ENCODE peak calls at places on chromosomes 16 and 17, in seven cellular contexts. B is BE2C; H is Karpas-422; V is CD4-positive, CD25-positive, alpha-beta regulatory T cell; R is neural progenitor cell; T is astrocyte; S is coronary artery. G is an unnamed sample.

GRCh38 chr16:28923231-28923587 is 1.8 kb downstream of the RABEP2 start:
- DNase-seq in V (no peak), H (no peak), T (no peak), R (no peak), S (no peak), B (no peak), G (no peak)

GRCh38 chr17:2049333-2050245 is 5.3 kb upstream of the HIC1 start:
- DNase-seq in B (peak), V (peak), H (peak), R (peak), S (peak), T (no peak), G (peak)

GRCh38 chr17:20236586-20237227 is 227.5 kb downstream of the SPECC1 start:
- DNase-seq in R (no peak), T (no peak), V (no peak), S (no peak), H (no peak), B (no peak), G (no peak)

GRCh38 chr17:4043862-4044261 is 79.6 kb upstream of the ATP2A3 start:
- DNase-seq in B (no peak), R (no peak), S (no peak), V (no peak), T (no peak), H (no peak), G (no peak)

GRCh38 chr16:87305505-87306391 is 11.4 kb downstream of the C16orf95 start:
- DNase-seq in T (no peak), V (no peak), B (peak), R (peak), H (no peak), S (no peak), G (no peak)

GRCh38 chr16:80623376-80623775 is 82.6 kb downstream of the DYNLRB2 start:
- DNase-seq in V (no peak), S (no peak), B (no peak), H (no peak), T (peak), R (no peak), G (no peak)

GRCh38 chr17:79027925-79028491 is 4.0 kb downstream of the C1QTNF1 start:
- DNase-seq in V (no peak), R (no peak), H (no peak), T (no peak), B (peak), S (peak), G (no peak)

GRCh38 chr17:31415004-31415454 is 23.6 kb downstream of the RAB11FIP4 start:
- DNase-seq in B (no peak), V (no peak), R (no peak), S (no peak), T (no peak), H (no peak), G (no peak)

GRCh38 chr16:11034005-11034404 is 89.6 kb downstream of the CLEC16A start:
- DNase-seq in R (no peak), S (no peak), B (no peak), T (peak), H (no peak), V (no peak), G (peak)

GRCh38 chr17:82603981-82604448 is 44.2 kb downstream of the WDR45B start:
- DNase-seq in H (no peak), T (no peak), B (no peak), R (no peak), S (no peak), V (no peak), G (no peak)

GRCh38 chr17:8046929-8047768 is 8.3 kb downstream of the ALOX15B start:
- DNase-seq in T (no peak), V (no peak), S (no peak), R (no peak), H (no peak), B (no peak), G (no peak)

GRCh38 chr17:80942360-80943345 is 49.0 kb upstream of the CHMP6 start:
- DNase-seq in H (no peak), R (no peak), T (peak), V (no peak), S (peak), B (peak), G (no peak)

GRCh38 chr17:39000021-39000601 is 32.9 kb upstream of the FBXO47 start:
- DNase-seq in S (no peak), T (no peak), B (no peak), R (no peak), H (no peak), V (no peak), G (no peak)

GRCh38 chr17:61593404-61593803 is 2.4 kb upstream of the NACA2 start:
- DNase-seq in T (no peak), H (no peak), R (no peak), B (no peak), S (no peak), V (no peak), G (no peak)

GRCh38 chr16:569445-570254 is at the start of gene PIGQ:
- DNase-seq in V (peak), B (peak), R (peak), T (peak), S (peak), H (peak), G (peak)

GRCh38 chr17:48215583-48216139 is 108.1 kb downstream of the SNX11 start:
- DNase-seq in H (peak), R (peak), V (no peak), B (peak), T (no peak), S (no peak), G (peak)

GRCh38 chr17:72684405-72685020 is 408.0 kb downstream of the SLC39A11 start:
- DNase-seq in H (no peak), T (no peak), V (no peak), S (no peak), B (no peak), R (no peak), G (no peak)

GRCh38 chr17:75645501-75645888 is 12.3 kb downstream of the SMIM5 start:
- DNase-seq in H (no peak), S (no peak), B (no peak), V (no peak), R (no peak), T (peak), G (peak)

GRCh38 chr17:31834448-31834847 is 24.6 kb downstream of the COPRS start:
- DNase-seq in H (no peak), V (no peak), S (no peak), R (no peak), B (no peak), T (no peak), G (no peak)

GRCh38 chr17:7133424-7133823 is 18.8 kb upstream of the ASGR2 start:
- DNase-seq in B (no peak), R (peak), H (peak), T (no peak), V (peak), S (no peak), G (peak)

GRCh38 chr16:75227361-75228142 is 8.8 kb downstream of the CTRB1 start:
- DNase-seq in B (no peak), H (no peak), T (no peak), V (no peak), S (no peak), R (no peak), G (no peak)

GRCh38 chr16:35102780-35103403 is 1643.5 kb downstream of the TP53TG3F start:
- DNase-seq in R (no peak), V (no peak), T (no peak), H (peak), B (no peak), S (no peak), G (peak)

GRCh38 chr17:27778193-27778592 is 22.1 kb downstream of the NOS2 start:
- DNase-seq in R (no peak), T (peak), B (no peak), H (no peak), V (no peak), S (no peak), G (peak)

GRCh38 chr17:82779541-82779940 is 27.7 kb downstream of the TBCD start:
- DNase-seq in B (no peak), H (no peak), T (no peak), S (no peak), V (no peak), R (no peak), G (no peak)

GRCh38 chr17:62827722-62828498 is 19.8 kb upstream of the MARCHF10 start:
- DNase-seq in R (peak), S (no peak), H (no peak), T (peak), V (no peak), B (peak), G (no peak)

GRCh38 chr17:37659887-37660286 is 16.6 kb upstream of the DDX52 start:
- DNase-seq in B (no peak), V (no peak), H (no peak), S (no peak), T (no peak), R (no peak), G (no peak)

GRCh38 chr16:80580109-80580832 is 39.5 kb downstream of the DYNLRB2 start:
- DNase-seq in T (peak), S (no peak), R (no peak), H (no peak), B (no peak), V (peak), G (no peak)

GRCh38 chr16:66903544-66904427 is 14.9 kb downstream of the CDH16 start:
- DNase-seq in H (no peak), R (no peak), V (no peak), B (peak), T (no peak), S (no peak), G (no peak)

GRCh38 chr16:48158296-48158695 is 2.5 kb upstream of the ABCC12 start:
- DNase-seq in H (peak), B (no peak), S (no peak), R (no peak), T (peak), V (no peak), G (peak)

GRCh38 chr16:10883004-10883403 is 6.0 kb downstream of the CIITA start:
- DNase-seq in B (no peak), H (no peak), T (no peak), R (no peak), S (no peak), V (no peak), G (peak)

GRCh38 chr16:87979352-87979751 is 28.1 kb downstream of the BANP start:
- DNase-seq in S (no peak), V (no peak), R (no peak), B (no peak), H (no peak), T (no peak), G (no peak)

GRCh38 chr16:27543801-27544200 is 5.9 kb downstream of the GTF3C1 start:
- DNase-seq in B (no peak), V (no peak), R (no peak), T (no peak), H (no peak), S (no peak), G (no peak)

GRCh38 chr17:56810286-56810781 is 23.4 kb downstream of the C17orf67 start:
- DNase-seq in H (no peak), S (no peak), V (no peak), T (no peak), R (no peak), B (no peak), G (no peak)

GRCh38 chr16:47132310-47132709 is 11.4 kb downstream of the NETO2 start:
- DNase-seq in B (no peak), S (no peak), V (no peak), R (no peak), T (no peak), H (no peak), G (no peak)

GRCh38 chr16:15961060-15961511 is 11.7 kb downstream of the ABCC1 start:
- DNase-seq in V (peak), H (no peak), S (no peak), T (peak), B (no peak), R (no peak), G (no peak)
- H3K4me3 ChIP-seq in V (peak), H (no peak), S (no peak), T (no peak), B (no peak), R (no peak), G (no peak)

GRCh38 chr16:58126451-58126968 is 2.7 kb downstream of the CFAP20 start:
- DNase-seq in R (no peak), S (no peak), B (no peak), V (no peak), T (no peak), H (no peak), G (no peak)
- H3K4me3 ChIP-seq in R (peak), S (peak), B (peak), V (peak), T (peak), H (peak), G (peak)

GRCh38 chr17:5762191-5762590 is 177.9 kb upstream of the NLRP1 start:
- DNase-seq in V (no peak), H (no peak), R (no peak), B (no peak), T (no peak), S (no peak), G (no peak)
- H3K4me3 ChIP-seq in V (no peak), H (no peak), R (no peak), B (no peak), T (no peak), S (no peak), G (no peak)

DNA sequence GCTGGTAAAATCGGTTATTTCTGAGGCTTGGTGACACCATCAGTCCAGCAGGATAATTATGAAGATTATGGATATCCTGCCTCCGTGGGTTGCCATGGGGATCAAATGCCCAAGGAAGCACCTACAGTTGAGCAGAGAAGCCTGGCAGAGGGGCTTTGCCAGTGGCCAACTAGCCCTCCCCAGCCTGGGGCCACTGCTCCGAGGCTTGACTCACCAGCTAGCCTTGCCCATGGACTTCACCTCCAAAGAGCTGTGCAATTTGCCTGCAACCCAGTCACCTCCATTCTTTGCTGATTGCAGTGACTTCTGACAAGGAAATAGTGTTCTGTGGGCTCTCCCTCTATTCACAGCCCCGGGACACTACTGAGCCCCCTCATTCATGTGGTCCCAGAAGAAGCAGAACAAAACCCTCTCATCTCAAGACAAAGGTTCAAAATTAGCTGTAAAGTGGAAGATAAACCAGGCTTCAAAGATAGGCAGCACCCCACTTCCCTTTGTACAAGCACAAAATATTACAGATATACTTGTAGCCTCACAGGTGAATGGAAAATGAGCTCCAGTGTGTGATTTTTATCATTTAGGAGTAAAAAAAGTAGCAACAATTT is 1.6 kb downstream of the PECAM1 start:
- DNase-seq in V (no peak), B (no peak), T (no peak), R (no peak), S (no peak), H (no peak), G (peak)
- H3K4me3 ChIP-seq in V (no peak), B (no peak), T (no peak), R (no peak), S (peak), H (no peak), G (peak)

GRCh38 chr17:58757162-58757613 is 1.5 kb downstream of the PPM1E start:
- DNase-seq in V (no peak), H (no peak), T (no peak), R (no peak), S (no peak), B (no peak), G (no peak)
- H3K4me3 ChIP-seq in V (peak), H (peak), T (no peak), R (peak), S (peak), B (peak), G (no peak)